ENCODE peak calls at places on chromosome 21, in seven cellular contexts. I, V, N, Z, W, L and B are unnamed samples.

GRCh38 chr21:45788635-45789506 is 145.3 kb downstream of the PCBP3 start:
- DNase-seq in I (no peak), V (no peak), N (no peak), Z (no peak), W (no peak), L (no peak), B (no peak)

GRCh38 chr21:33075128-33075527 is 5.2 kb downstream of the OLIG1 start:
- DNase-seq in I (no peak), V (no peak), N (no peak), Z (no peak), W (no peak), L (no peak), B (no peak)

GRCh38 chr21:41622831-41623548 is 115.0 kb upstream of the TMPRSS2 start:
- DNase-seq in I (peak; percentile 69), V (no peak), N (no peak), Z (peak; percentile 51), W (no peak), L (no peak), B (no peak)

GRCh38 chr21:15276243-15276642 is 211.4 kb upstream of the NRIP1 start:
- DNase-seq in I (no peak), V (peak; percentile 14), N (no peak), Z (no peak), W (no peak), L (no peak), B (no peak)

GRCh38 chr21:46189213-46189958 is 5.1 kb upstream of the SPATC1L start:
- DNase-seq in I (peak; percentile 8), V (no peak), N (no peak), Z (no peak), W (no peak), L (no peak), B (no peak)

GRCh38 chr21:17441370-17441769 is 71.5 kb upstream of the CXADR start:
- DNase-seq in I (no peak), V (peak; percentile 38), N (no peak), Z (peak; percentile 84), W (no peak), L (no peak), B (no peak)

GRCh38 chr21:26142363-26142762 is 28.2 kb downstream of the APP start:
- DNase-seq in I (no peak), V (no peak), N (no peak), Z (no peak), W (no peak), L (no peak), B (no peak)

GRCh38 chr21:36059823-36060158 is 535 bp downstream of the SETD4 start:
- DNase-seq in I (no peak), V (no peak), N (peak; percentile 28), Z (no peak), W (no peak), L (no peak), B (no peak)

GRCh38 chr21:38841472-38841871 is 35.7 kb downstream of the ETS2 start:
- DNase-seq in I (no peak), V (no peak), N (no peak), Z (no peak), W (no peak), L (no peak), B (no peak)

GRCh38 chr21:36441715-36442114 is 38.2 kb downstream of the CLDN14 start:
- DNase-seq in I (no peak), V (no peak), N (no peak), Z (no peak), W (no peak), L (no peak), B (no peak)

GRCh38 chr21:10425856-10426255 is 95.5 kb upstream of the TPTE start:
- DNase-seq in I (no peak), V (no peak), N (no peak), Z (no peak), W (no peak), L (no peak), B (no peak)

GRCh38 chr21:23111070-23111605 is 2112.9 kb downstream of the NCAM2 start:
- DNase-seq in I (no peak), V (no peak), N (no peak), Z (no peak), W (no peak), L (no peak), B (no peak)

GRCh38 chr21:38843806-38844479 is 38.2 kb downstream of the ETS2 start:
- DNase-seq in I (no peak), V (no peak), N (no peak), Z (peak; percentile 45), W (no peak), L (no peak), B (no peak)

GRCh38 chr21:43815107-43815742 is 25.8 kb downstream of the RRP1 start:
- DNase-seq in I (no peak), V (no peak), N (no peak), Z (no peak), W (no peak), L (no peak), B (no peak)

GRCh38 chr21:38334866-38335265 is 78.1 kb downstream of the KCNJ15 start:
- DNase-seq in I (no peak), V (no peak), N (no peak), Z (no peak), W (no peak), L (no peak), B (no peak)